ENCODE peak calls at places on chromosomes 11 and 22, in five cellular contexts. One of them, this sample, is unnamed.

GRCh38 chr11:62933775-62934495 is 12.8 kb upstream of the CHRM1 start:
- DNase-seq in uterus: no peak
- DNase-seq in right atrium auricular region: no peak
- DNase-seq in AG09309: no peak
- DNase-seq in cardiac muscle cell: no peak
- DNase-seq in this sample: no peak

GRCh38 chr22:49305215-49305965 is 522.3 kb downstream of the BRD1 start:
- DNase-seq in uterus: peak; percentile 22
- DNase-seq in right atrium auricular region: peak; percentile 60
- DNase-seq in AG09309: no peak
- DNase-seq in cardiac muscle cell: peak; percentile 78
- DNase-seq in this sample: peak; percentile 75

GRCh38 chr11:32430586-32431357 is 4.6 kb downstream of the WT1 start:
- DNase-seq in uterus: peak; percentile 54
- DNase-seq in right atrium auricular region: no peak
- DNase-seq in AG09309: no peak
- DNase-seq in cardiac muscle cell: peak; percentile 61
- DNase-seq in this sample: no peak

GRCh38 chr22:19035474-19036228 is 86.6 kb downstream of the DGCR2 start:
- DNase-seq in uterus: no peak
- DNase-seq in right atrium auricular region: no peak
- DNase-seq in AG09309: no peak
- DNase-seq in cardiac muscle cell: peak; percentile 63
- DNase-seq in this sample: no peak

GRCh38 chr11:93740802-93741093 is 547 bp downstream of the TAF1D start:
- DNase-seq in uterus: peak; percentile 33
- DNase-seq in right atrium auricular region: peak; percentile 69
- DNase-seq in AG09309: peak; percentile 16
- DNase-seq in cardiac muscle cell: peak; percentile 67
- DNase-seq in this sample: peak; percentile 43

GRCh38 chr11:102912482-102912830 is 37.7 kb upstream of the MMP12 start:
- DNase-seq in uterus: no peak
- DNase-seq in right atrium auricular region: no peak
- DNase-seq in AG09309: no peak
- DNase-seq in cardiac muscle cell: no peak
- DNase-seq in this sample: no peak

GRCh38 chr22:27022256-27022655 is 364.9 kb downstream of the MIAT start:
- DNase-seq in uterus: no peak
- DNase-seq in right atrium auricular region: no peak
- DNase-seq in AG09309: no peak
- DNase-seq in cardiac muscle cell: no peak
- DNase-seq in this sample: peak; percentile 18

GRCh38 chr11:61552108-61552635 is 28.7 kb downstream of the SYT7 start:
- DNase-seq in uterus: no peak
- DNase-seq in right atrium auricular region: no peak
- DNase-seq in AG09309: no peak
- DNase-seq in cardiac muscle cell: peak; percentile 47
- DNase-seq in this sample: no peak

GRCh38 chr11:47143322-47143721 is 33.4 kb downstream of the ARFGAP2 start:
- DNase-seq in uterus: no peak
- DNase-seq in right atrium auricular region: peak; percentile 67
- DNase-seq in AG09309: peak; percentile 76
- DNase-seq in cardiac muscle cell: no peak
- DNase-seq in this sample: no peak

GRCh38 chr11:94746721-94747120 is 21.4 kb upstream of the AMOTL1 start:
- DNase-seq in uterus: no peak
- DNase-seq in right atrium auricular region: no peak
- DNase-seq in AG09309: no peak
- DNase-seq in cardiac muscle cell: no peak
- DNase-seq in this sample: peak; percentile 16

GRCh38 chr11:123454060-123454651 is 24.1 kb downstream of the GRAMD1B start:
- DNase-seq in uterus: no peak
- DNase-seq in right atrium auricular region: no peak
- DNase-seq in AG09309: no peak
- DNase-seq in cardiac muscle cell: no peak
- DNase-seq in this sample: no peak

GRCh38 chr11:73395297-73396208 is 19.4 kb downstream of the RELT start:
- DNase-seq in uterus: no peak
- DNase-seq in right atrium auricular region: no peak
- DNase-seq in AG09309: no peak
- DNase-seq in cardiac muscle cell: no peak
- DNase-seq in this sample: no peak

GRCh38 chr11:14118047-14118446 is 155.5 kb downstream of the SPON1 start:
- DNase-seq in uterus: no peak
- DNase-seq in right atrium auricular region: no peak
- DNase-seq in AG09309: no peak
- DNase-seq in cardiac muscle cell: no peak
- DNase-seq in this sample: no peak

GRCh38 chr11:118910309-118911112 is 15.2 kb downstream of the BCL9L start:
- DNase-seq in uterus: peak; percentile 79
- DNase-seq in right atrium auricular region: peak; percentile 88
- DNase-seq in AG09309: peak; percentile 91
- DNase-seq in cardiac muscle cell: peak; percentile 88
- DNase-seq in this sample: peak; percentile 76

GRCh38 chr11:15146271-15147003 is 31.7 kb downstream of the INSC start:
- DNase-seq in uterus: no peak
- DNase-seq in right atrium auricular region: no peak
- DNase-seq in AG09309: no peak
- DNase-seq in cardiac muscle cell: no peak
- DNase-seq in this sample: no peak

GRCh38 chr11:1858154-1858553 is 5.3 kb downstream of the LSP1 start:
- DNase-seq in uterus: no peak
- DNase-seq in right atrium auricular region: no peak
- DNase-seq in AG09309: no peak
- DNase-seq in cardiac muscle cell: no peak
- DNase-seq in this sample: no peak

GRCh38 chr11:95556342-95557151 is 233.0 kb downstream of the FAM76B start:
- DNase-seq in uterus: peak; percentile 78
- DNase-seq in right atrium auricular region: no peak
- DNase-seq in AG09309: peak; percentile 66
- DNase-seq in cardiac muscle cell: no peak
- DNase-seq in this sample: no peak

GRCh38 chr11:33461319-33461718 is 204.1 kb downstream of the HIPK3 start:
- DNase-seq in uterus: no peak
- DNase-seq in right atrium auricular region: no peak
- DNase-seq in AG09309: no peak
- DNase-seq in cardiac muscle cell: no peak
- DNase-seq in this sample: no peak

GRCh38 chr11:60307507-60308195 is 19.4 kb upstream of the MS4A6E start:
- DNase-seq in uterus: no peak
- DNase-seq in right atrium auricular region: no peak
- DNase-seq in AG09309: no peak
- DNase-seq in cardiac muscle cell: no peak
- DNase-seq in this sample: no peak

GRCh38 chr22:49429066-49429465 is 398.6 kb downstream of the BRD1 start:
- DNase-seq in uterus: no peak
- DNase-seq in right atrium auricular region: no peak
- DNase-seq in AG09309: no peak
- DNase-seq in cardiac muscle cell: no peak
- DNase-seq in this sample: no peak

GRCh38 chr11:128716231-128716630 is 22.4 kb downstream of the FLI1 start:
- DNase-seq in uterus: no peak
- DNase-seq in right atrium auricular region: no peak
- DNase-seq in AG09309: no peak
- DNase-seq in cardiac muscle cell: no peak
- DNase-seq in this sample: no peak

GRCh38 chr22:36237462-36238347 is 1.6 kb downstream of the APOL2 start:
- DNase-seq in uterus: no peak
- DNase-seq in right atrium auricular region: no peak
- DNase-seq in AG09309: no peak
- DNase-seq in cardiac muscle cell: no peak
- DNase-seq in this sample: no peak

GRCh38 chr11:114102993-114103896 is 43.7 kb downstream of the ZBTB16 start:
- DNase-seq in uterus: no peak
- DNase-seq in right atrium auricular region: no peak
- DNase-seq in AG09309: no peak
- DNase-seq in cardiac muscle cell: no peak
- DNase-seq in this sample: no peak

GRCh38 chr11:66335531-66336233 is 552 bp downstream of the RIN1 start:
- DNase-seq in uterus: no peak
- DNase-seq in right atrium auricular region: no peak
- DNase-seq in AG09309: no peak
- DNase-seq in cardiac muscle cell: peak; percentile 45
- DNase-seq in this sample: peak; percentile 44

GRCh38 chr11:122979815-122980656 is 1.6 kb downstream of the BSX start:
- DNase-seq in uterus: no peak
- DNase-seq in right atrium auricular region: no peak
- DNase-seq in AG09309: no peak
- DNase-seq in cardiac muscle cell: no peak
- DNase-seq in this sample: no peak

DNA sequence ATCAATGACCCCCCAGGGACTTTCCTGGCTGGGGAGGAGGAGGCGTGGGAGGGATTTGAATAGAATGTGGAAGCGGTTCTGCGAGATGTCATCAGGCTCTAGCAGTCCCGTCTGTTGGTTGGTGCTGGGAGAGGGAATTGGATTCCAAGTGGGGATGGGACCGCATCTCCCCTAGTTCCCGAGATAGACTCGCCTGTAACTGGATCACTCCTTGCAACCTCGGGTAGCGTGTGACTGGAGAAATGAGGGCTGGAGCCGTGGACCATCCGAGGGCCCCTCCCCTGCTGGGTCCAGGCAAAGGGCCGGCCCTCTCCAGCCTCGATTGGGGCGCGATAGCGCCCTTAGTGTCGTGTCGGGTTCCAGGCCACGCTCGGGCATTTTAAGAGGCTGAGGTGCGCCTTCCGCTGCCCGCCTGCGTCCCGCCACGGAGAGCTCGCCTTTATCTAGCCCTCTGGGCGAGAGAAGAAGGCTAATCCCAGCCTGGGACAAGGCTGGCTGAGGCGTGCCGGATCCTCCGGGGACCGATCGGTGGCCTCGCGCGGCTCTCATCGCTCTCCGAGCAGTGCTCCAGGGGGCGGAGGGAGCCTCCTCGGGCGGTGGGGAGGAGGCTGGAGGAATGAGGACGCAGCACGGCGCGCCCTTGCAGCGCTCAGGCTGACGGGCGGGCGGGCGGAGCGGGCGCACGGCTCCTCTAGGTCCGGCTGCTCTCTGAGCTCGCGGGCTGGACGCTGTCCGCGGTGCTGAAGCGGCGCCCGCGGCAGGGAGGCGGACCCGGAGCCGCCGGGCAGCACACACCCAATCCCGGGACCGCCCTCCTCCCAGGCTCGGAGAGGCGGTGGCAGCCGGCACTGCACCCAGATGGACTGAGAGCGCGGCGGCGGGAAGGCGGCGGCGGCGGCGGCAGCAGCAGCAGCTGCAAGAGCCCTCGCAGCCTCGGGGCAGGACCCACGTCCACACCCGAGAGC is 107.8 kb downstream of the OSBP2 start:
- DNase-seq in uterus: peak; percentile 55
- DNase-seq in right atrium auricular region: peak; percentile 68
- DNase-seq in AG09309: peak; percentile 56
- DNase-seq in cardiac muscle cell: peak; percentile 95
- DNase-seq in this sample: peak; percentile 95
- TF ChIP-seq CTCF in uterus: peak; percentile 69
- TF ChIP-seq CTCF in right atrium auricular region: peak; percentile 18
- TF ChIP-seq CTCF in AG09309: no peak
- TF ChIP-seq CTCF in cardiac muscle cell: peak; percentile 19
- TF ChIP-seq CTCF in this sample: no peak

GRCh38 chr11:120985718-120986569 is 38.0 kb upstream of the TBCEL start:
- DNase-seq in uterus: peak; percentile 22
- DNase-seq in right atrium auricular region: no peak
- DNase-seq in AG09309: no peak
- DNase-seq in cardiac muscle cell: peak; percentile 80
- DNase-seq in this sample: peak; percentile 28
- TF ChIP-seq CTCF in uterus: peak; percentile 23
- TF ChIP-seq CTCF in right atrium auricular region: peak; percentile 13
- TF ChIP-seq CTCF in AG09309: no peak
- TF ChIP-seq CTCF in cardiac muscle cell: peak; percentile 19
- TF ChIP-seq CTCF in this sample: no peak

DNA sequence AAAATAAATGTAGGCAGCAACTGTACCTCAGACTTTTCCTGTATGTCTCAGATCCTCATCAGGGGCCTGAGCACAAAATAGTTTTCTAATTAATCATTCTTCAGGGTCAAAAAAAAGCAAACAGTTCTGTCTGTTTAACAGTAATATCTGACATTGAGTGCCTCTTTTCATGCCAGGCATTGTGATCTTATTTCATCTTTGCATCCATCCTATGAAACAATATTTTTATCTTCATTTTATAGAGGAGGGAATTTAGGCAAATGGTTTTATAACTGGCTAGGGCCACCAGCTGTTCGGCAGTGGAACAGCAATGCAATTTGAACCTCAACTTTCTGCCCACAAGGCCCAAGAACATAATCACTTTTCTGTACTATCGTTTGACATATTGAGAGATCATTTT is 145.6 kb downstream of the WNT7B start:
- DNase-seq in uterus: no peak
- DNase-seq in right atrium auricular region: no peak
- DNase-seq in AG09309: no peak
- DNase-seq in cardiac muscle cell: no peak
- DNase-seq in this sample: peak; percentile 14
- TF ChIP-seq CTCF in uterus: no peak
- TF ChIP-seq CTCF in right atrium auricular region: no peak
- TF ChIP-seq CTCF in AG09309: peak; percentile 65
- TF ChIP-seq CTCF in cardiac muscle cell: peak; percentile 60
- TF ChIP-seq CTCF in this sample: peak; percentile 61

DNA sequence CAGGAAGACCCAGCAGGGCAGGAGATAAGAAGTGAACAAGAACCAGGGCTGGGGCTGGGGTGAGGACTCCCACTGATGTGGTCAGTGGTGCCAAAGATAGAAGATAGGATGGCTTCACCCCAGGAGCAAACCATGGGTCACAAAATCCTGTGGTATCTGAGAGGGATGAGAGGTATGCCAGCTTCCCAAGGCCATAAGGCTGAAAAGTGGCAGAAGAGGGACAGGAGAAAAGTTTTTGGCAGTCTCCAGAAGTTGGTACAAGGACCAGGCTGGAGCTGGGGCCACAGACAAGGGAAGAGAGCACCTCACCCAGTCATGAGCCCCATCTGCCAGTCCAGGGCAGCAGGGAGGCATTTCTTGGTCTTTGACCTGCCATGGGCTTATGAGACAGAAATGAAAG is 19.1 kb downstream of the TPBGL start:
- DNase-seq in uterus: peak; percentile 4
- DNase-seq in right atrium auricular region: no peak
- DNase-seq in AG09309: no peak
- DNase-seq in cardiac muscle cell: no peak
- DNase-seq in this sample: no peak
- TF ChIP-seq CTCF in uterus: no peak
- TF ChIP-seq CTCF in right atrium auricular region: no peak
- TF ChIP-seq CTCF in AG09309: no peak
- TF ChIP-seq CTCF in cardiac muscle cell: no peak
- TF ChIP-seq CTCF in this sample: no peak